ENCODE peak calls at places on chromosomes 6 and 20, in four cellular contexts. O is H9, L is OCI-LY7, B is K562. Z is an unnamed sample. For H4K20me1, the result is how much of the 10 kb centered on the place peaks cover.

GRCh38 chr6:66159937-66160336 is 452.9 kb upstream of the EYS start:
- DNase-seq in O (no peak), L (no peak), B (no peak), Z (no peak)

GRCh38 chr6:144353871-144354314 is 68.8 kb downstream of the UTRN start:
- DNase-seq in O (no peak), L (no peak), B (no peak), Z (no peak)

GRCh38 chr6:73985891-73986290 is 289.9 kb downstream of the CD109 start:
- DNase-seq in O (no peak), L (no peak), B (no peak), Z (peak)

GRCh38 chr6:127120787-127121636 is 2.5 kb downstream of the RSPO3 start:
- DNase-seq in O (peak), L (peak), B (peak), Z (peak)

GRCh38 chr20:24522452-24523330 is 53.3 kb downstream of the SYNDIG1 start:
- DNase-seq in O (no peak), L (no peak), B (no peak), Z (no peak)

GRCh38 chr20:41259309-41259708 is 58.2 kb downstream of the ZHX3 start:
- DNase-seq in O (no peak), L (no peak), B (no peak), Z (no peak)

GRCh38 chr6:44034931-44035345 is 92.3 kb downstream of the MRPL14 start:
- DNase-seq in O (no peak), L (no peak), B (no peak), Z (no peak)

GRCh38 chr20:45946149-45946970 is 11.9 kb downstream of the PCIF1 start:
- DNase-seq in O (no peak), L (no peak), B (no peak), Z (no peak)

GRCh38 chr6:42226251-42227143 is 8.8 kb upstream of the MRPS10 start:
- DNase-seq in O (no peak), L (no peak), B (no peak), Z (no peak)

GRCh38 chr20:45338121-45339030 is 9.8 kb downstream of the SDC4 start:
- DNase-seq in O (no peak), L (no peak), B (no peak), Z (no peak)

GRCh38 chr6:74946961-74947360 is 258.9 kb downstream of the COL12A1 start:
- DNase-seq in O (no peak), L (no peak), B (no peak), Z (no peak)

GRCh38 chr6:124028117-124028516 is 224.5 kb downstream of the NKAIN2 start:
- DNase-seq in O (no peak), L (no peak), B (no peak), Z (no peak)

GRCh38 chr6:141335476-141335875 is 797.2 kb upstream of the GJE1 start:
- DNase-seq in O (no peak), L (no peak), B (no peak), Z (no peak)

GRCh38 chr6:39654121-39654520 is 71.1 kb downstream of the KIF6 start:
- DNase-seq in O (no peak), L (no peak), B (no peak), Z (no peak)

GRCh38 chr6:43317968-43318367 is 9.3 kb upstream of the CRIP3 start:
- DNase-seq in O (no peak), L (no peak), B (no peak), Z (peak)

GRCh38 chr20:46751856-46752255 is 42.4 kb downstream of the SLC2A10 start:
- DNase-seq in O (no peak), L (no peak), B (peak), Z (no peak)

GRCh38 chr6:10411131-10411914 is 3.6 kb downstream of the TFAP2A start:
- DNase-seq in O (peak), L (no peak), B (no peak), Z (no peak)

GRCh38 chr6:108127056-108127455 is 38.8 kb upstream of the NR2E1 start:
- DNase-seq in O (no peak), L (no peak), B (no peak), Z (no peak)

GRCh38 chr6:40755046-40755681 is 168.0 kb upstream of the LRFN2 start:
- DNase-seq in O (peak), L (no peak), B (no peak), Z (no peak)

GRCh38 chr6:80607814-80608391 is 501.4 kb downstream of the BCKDHB start:
- DNase-seq in O (no peak), L (no peak), B (no peak), Z (no peak)

GRCh38 chr6:27161946-27162603 is 85.4 kb upstream of the PRSS16 start:
- DNase-seq in O (no peak), L (peak), B (peak), Z (peak)

DNA sequence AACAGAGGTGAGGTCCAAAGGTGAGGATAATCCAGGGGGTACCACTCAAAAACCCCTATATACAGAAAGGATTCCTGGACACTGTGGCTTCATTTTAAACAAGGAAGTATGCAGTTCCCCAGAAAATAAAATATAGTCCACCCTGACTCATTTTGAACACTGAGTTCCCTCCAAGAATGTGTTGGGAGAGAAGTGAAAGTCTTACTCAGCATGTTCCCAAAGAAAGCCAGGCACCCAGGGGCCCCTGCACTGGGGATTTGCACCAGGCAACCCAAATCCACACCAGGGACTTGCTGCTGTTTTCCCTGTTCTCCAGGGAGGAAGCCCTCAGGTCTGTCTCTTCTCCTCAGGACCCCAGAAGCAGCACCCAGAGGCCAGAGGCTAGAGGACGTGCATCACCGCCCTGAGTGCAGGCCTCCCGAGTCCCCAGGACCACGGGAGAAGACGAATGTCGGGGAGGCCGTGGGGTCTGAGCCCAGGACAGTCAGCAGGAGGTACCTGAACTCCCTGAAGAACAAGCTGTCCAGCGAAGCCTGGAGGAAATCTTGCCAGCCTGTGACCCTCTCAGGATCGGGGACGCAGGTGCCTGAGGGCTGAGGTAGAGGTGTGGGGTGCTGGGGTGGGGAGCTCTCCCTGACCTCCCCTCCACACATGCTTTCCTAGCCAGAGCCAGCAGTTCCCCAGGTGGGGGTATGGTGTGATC is 3.2 kb downstream of the FGD2 start:
- DNase-seq in O (no peak), L (no peak), B (no peak), Z (no peak)
- H4K20me1 ChIP-seq in O (under half), L (under half), B (under half), Z (under half)

DNA sequence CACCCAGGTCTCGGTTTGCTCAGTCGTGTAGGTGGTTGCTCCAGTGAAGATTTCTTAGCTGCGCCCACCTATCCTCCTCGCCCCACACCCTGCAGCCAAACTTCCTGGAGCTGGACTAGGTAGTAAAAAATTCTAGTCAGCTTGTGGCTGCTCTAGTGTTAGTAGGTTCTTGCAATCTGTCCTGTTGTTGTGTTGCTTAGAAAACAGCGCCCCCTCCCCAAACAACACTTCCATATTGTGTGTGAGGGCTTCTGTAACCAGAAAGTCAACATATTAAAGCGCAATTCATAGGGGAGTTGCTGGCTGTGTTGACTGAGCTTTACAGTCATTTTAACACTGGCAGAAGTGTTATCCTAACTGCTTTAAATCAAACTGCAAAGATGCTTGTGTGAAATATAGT is 122.4 kb downstream of the ARID1B start:
- DNase-seq in O (no peak), L (no peak), B (no peak), Z (no peak)
- H4K20me1 ChIP-seq in O (under half), L (under half), B (under half), Z (under half)

GRCh38 chr20:63882257-63883208 is 12.4 kb upstream of the DNAJC5 start:
- DNase-seq in O (no peak), L (no peak), B (no peak), Z (no peak)
- H4K20me1 ChIP-seq in O (under half), L (under half), B (under half), Z (under half)

GRCh38 chr6:38153946-38154345 is 334.4 kb downstream of the ZFAND3 start:
- DNase-seq in O (no peak), L (peak), B (no peak), Z (no peak)

GRCh38 chr6:38155576-38156204 is 336.2 kb downstream of the ZFAND3 start:
- DNase-seq in O (no peak), L (no peak), B (no peak), Z (no peak)

GRCh38 chr6:38153511-38153910 is 334.0 kb downstream of the ZFAND3 start:
- DNase-seq in O (no peak), L (no peak), B (no peak), Z (no peak)

GRCh38 chr6:38154731-38155130 is 335.2 kb downstream of the ZFAND3 start:
- DNase-seq in O (no peak), L (no peak), B (no peak), Z (no peak)

DNA sequence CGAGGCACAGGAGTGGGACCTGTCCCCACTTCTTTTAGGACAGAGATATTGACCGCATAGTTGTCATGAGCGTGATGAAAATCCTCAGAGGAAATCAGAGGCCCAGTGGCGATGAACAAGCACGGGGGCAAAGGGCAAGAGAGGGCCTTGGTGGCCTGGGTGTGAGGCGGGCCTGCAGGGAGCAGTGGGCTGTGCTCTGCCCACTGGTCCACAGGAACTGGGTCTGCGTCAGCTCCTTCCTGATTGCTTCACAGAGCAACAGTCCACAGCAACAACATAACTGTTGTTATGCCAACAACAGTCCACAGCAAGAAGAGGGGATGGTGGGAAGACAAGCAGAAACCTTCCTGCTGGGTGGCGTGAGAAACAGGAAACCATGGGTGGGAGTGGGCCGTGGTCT is 335.6 kb downstream of the ZFAND3 start:
- DNase-seq in O (no peak), L (no peak), B (no peak), Z (no peak)
- H4K20me1 ChIP-seq in O (under half), L (under half), B (under half), Z (under half)

GRCh38 chr6:149060985-149061760 is 256.3 kb upstream of the TAB2 start:
- DNase-seq in O (no peak), L (no peak), B (no peak), Z (no peak)
- H4K20me1 ChIP-seq in O (under half), L (under half), B (under half), Z (under half)

GRCh38 chr20:35663813-35664543 is 722 bp downstream of the CPNE1 start:
- DNase-seq in O (peak), L (peak), B (peak), Z (peak)
- H4K20me1 ChIP-seq in O (under half), L (under half), B (under half), Z (half or more)

GRCh38 chr20:32521780-32522524 is 63.2 kb downstream of the NOL4L start:
- DNase-seq in O (peak), L (peak), B (peak), Z (peak)
- H4K20me1 ChIP-seq in O (under half), L (under half), B (under half), Z (under half)

GRCh38 chr6:54377776-54378175 is 69.5 kb downstream of the TINAG start:
- DNase-seq in O (no peak), L (no peak), B (no peak), Z (no peak)
- H4K20me1 ChIP-seq in O (under half), L (under half), B (under half), Z (under half)